ENCODE peak calls at places on chromosome X, in four cellular contexts. J, Z, C and I are unnamed samples.

GRCh38 chrX:150036181-150036580 is 97.9 kb upstream of the EOLA2 start:
- DNase-seq in Z (peak; percentile 75), J (no peak), C (no peak), I (no peak)

GRCh38 chrX:150897371-150898319 is 823 bp downstream of the CD99L2 start:
- DNase-seq in Z (no peak), J (peak; percentile 27), C (no peak), I (no peak)

GRCh38 chrX:81229901-81230300 is 28.0 kb downstream of the SH3BGRL start:
- DNase-seq in C (no peak), J (no peak), Z (no peak), I (no peak)

GRCh38 chrX:7542566-7542965 is 300.4 kb upstream of the VCX start:
- DNase-seq in C (no peak), J (no peak), Z (no peak), I (no peak)

GRCh38 chrX:13764765-13765164 is 30.2 kb downstream of the OFD1 start:
- DNase-seq in J (no peak), C (no peak), Z (no peak), I (no peak)

GRCh38 chrX:48972214-48973164 is 845 bp upstream of the KCND1 start:
- DNase-seq in Z (no peak), C (no peak), J (peak; percentile 4), I (no peak)

GRCh38 chrX:10296581-10296980 is 139.8 kb downstream of the CLCN4 start:
- DNase-seq in Z (no peak), C (no peak), J (no peak), I (peak; percentile 44)

GRCh38 chrX:925652-926061 is 286.8 kb downstream of the CRLF2 start:
- DNase-seq in C (peak; percentile 37), Z (no peak), J (no peak), I (no peak)

GRCh38 chrX:153926863-153927685 is 1.0 kb upstream of the ARHGAP4 start:
- DNase-seq in Z (no peak), J (peak; percentile 71), C (no peak), I (no peak)

GRCh38 chrX:25013593-25014365 is 2.0 kb downstream of the ARX start:
- DNase-seq in Z (no peak), J (no peak), C (no peak), I (no peak)

GRCh38 chrX:7852166-7852565 is 9.2 kb downstream of the VCX start:
- DNase-seq in Z (no peak), C (no peak), J (no peak), I (no peak)

GRCh38 chrX:131763674-131764073 is 219.8 kb downstream of the OR13H1 start:
- DNase-seq in J (no peak), Z (no peak), C (no peak), I (no peak)

GRCh38 chrX:101977091-101977490 is 45.3 kb upstream of the ZMAT1 start:
- DNase-seq in C (no peak), Z (peak; percentile 53), J (no peak), I (no peak)

GRCh38 chrX:360496-361150 is 26.1 kb downstream of the PPP2R3B start:
- DNase-seq in C (no peak), J (no peak), Z (no peak), I (no peak)